ENCODE peak calls at places on chromosome 3, in seven cellular contexts. E, D, F, V, P, C and R are unnamed samples.

GRCh38 chr3:69665026-69665739 is 74.1 kb upstream of the MITF start:
- DNase-seq in F (no peak), V (no peak), C (peak; percentile 58), D (no peak), P (no peak), E (peak; percentile 28), R (no peak)

GRCh38 chr3:188979236-188979635 is 192.5 kb upstream of the TPRG1 start:
- DNase-seq in F (no peak), D (no peak), P (no peak), V (no peak), E (no peak), C (no peak), R (no peak)

GRCh38 chr3:52527732-52528595 is 5.7 kb downstream of the NT5DC2 start:
- DNase-seq in E (no peak), C (peak; percentile 2), V (peak; percentile 38), F (no peak), D (no peak), P (peak; percentile 6), R (no peak)

GRCh38 chr3:161295325-161295724 is 74.2 kb downstream of the NMD3 start:
- DNase-seq in E (no peak), P (no peak), F (no peak), V (no peak), D (no peak), C (no peak), R (no peak)

GRCh38 chr3:161600185-161600584 is 103.6 kb downstream of the OTOL1 start:
- DNase-seq in P (no peak), E (no peak), C (no peak), F (no peak), V (no peak), D (no peak), R (no peak)

GRCh38 chr3:73868688-73869315 is 244.1 kb upstream of the PDZRN3 start:
- DNase-seq in D (peak; percentile 3), V (no peak), P (peak; percentile 24), F (no peak), E (peak; percentile 48), C (peak; percentile 30), R (no peak)

GRCh38 chr3:4426261-4426781 is 40.7 kb downstream of the SUMF1 start:
- DNase-seq in F (no peak), V (no peak), D (no peak), P (no peak), C (no peak), E (no peak), R (no peak)

GRCh38 chr3:150172356-150172755 is 201.7 kb upstream of the PFN2 start:
- DNase-seq in P (no peak), E (no peak), F (no peak), D (no peak), V (no peak), C (no peak), R (no peak)

GRCh38 chr3:10950476-10951294 is 41.9 kb upstream of the SLC6A1 start:
- DNase-seq in C (peak; percentile 63), P (no peak), E (peak; percentile 37), D (peak; percentile 7), V (peak; percentile 54), F (no peak), R (no peak)

GRCh38 chr3:186520436-186520835 is 23.7 kb downstream of the CRYGS start:
- DNase-seq in V (no peak), F (no peak), D (no peak), P (no peak), E (no peak), C (no peak), R (no peak)

GRCh38 chr3:186523434-186523833 is 20.7 kb downstream of the CRYGS start:
- DNase-seq in P (no peak), E (no peak), F (no peak), V (no peak), C (no peak), D (no peak), R (no peak)

GRCh38 chr3:186519021-186519658 is 25.0 kb downstream of the CRYGS start:
- DNase-seq in F (no peak), E (no peak), D (no peak), C (no peak), V (no peak), P (no peak), R (no peak)

GRCh38 chr3:186523022-186523421 is 21.2 kb downstream of the CRYGS start:
- DNase-seq in V (no peak), F (no peak), P (no peak), C (no peak), D (no peak), E (no peak), R (no peak)

DNA sequence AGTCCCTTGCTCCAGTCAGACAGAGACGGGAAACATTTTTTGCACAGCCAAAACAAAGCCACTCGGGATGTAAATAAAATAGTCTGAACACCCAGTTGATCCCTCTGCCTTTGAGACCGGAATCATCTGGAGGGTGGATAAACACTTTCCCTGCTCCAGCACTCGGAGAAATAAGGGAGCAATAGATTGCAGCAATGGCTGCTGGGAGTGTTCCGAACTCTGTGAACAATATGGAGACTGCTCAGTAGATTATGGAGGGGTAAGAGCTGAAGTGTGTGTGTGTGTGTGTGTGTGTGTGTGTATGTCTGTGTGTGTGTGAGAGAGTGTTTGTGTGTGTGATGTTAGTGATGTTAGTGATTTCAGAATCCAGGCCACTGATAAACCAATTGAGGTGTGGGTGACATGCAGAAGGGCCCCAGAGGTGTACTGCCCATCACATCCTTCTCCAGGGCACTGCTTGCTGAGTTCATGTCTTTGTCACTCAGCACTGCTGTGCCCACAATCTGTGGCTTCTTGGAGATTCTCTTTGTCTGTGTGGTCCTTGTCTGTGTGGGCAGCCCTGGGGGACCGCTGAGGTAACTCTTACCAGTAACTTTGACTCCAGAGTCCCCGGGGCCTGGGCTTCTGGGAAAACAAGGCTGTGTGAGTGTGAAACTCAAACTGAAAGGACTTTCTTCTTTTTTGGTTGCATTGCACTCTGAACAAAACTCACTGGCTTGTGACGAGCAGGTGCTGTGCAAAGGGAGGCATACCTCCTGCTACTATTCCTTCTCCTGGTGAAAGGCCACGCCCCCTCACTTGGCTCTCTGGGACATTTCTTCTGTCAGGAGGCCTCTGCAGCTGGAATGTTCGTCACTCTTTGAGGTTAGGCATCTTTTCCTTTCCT is 23.0 kb downstream of the CRYGS start:
- DNase-seq in F (no peak), P (no peak), D (no peak), E (no peak), C (no peak), V (no peak), R (no peak)
- TF ChIP-seq CTCF in F (no peak), P (no peak), D (no peak), E (no peak), C (no peak), V (no peak), R (no peak)

GRCh38 chr3:57852896-57853295 is 96.8 kb downstream of the SLMAP start:
- DNase-seq in F (no peak), E (no peak), P (no peak), D (no peak), C (no peak), V (no peak), R (no peak)
- TF ChIP-seq CTCF in F (no peak), E (no peak), P (peak; percentile 21), D (peak; percentile 47), C (no peak), V (no peak), R (no peak)

GRCh38 chr3:178444416-178444815 is 91.8 kb upstream of the KCNMB2 start:
- DNase-seq in D (no peak), F (no peak), P (no peak), E (no peak), C (no peak), V (no peak), R (no peak)

GRCh38 chr3:178445139-178445538 is 91.1 kb upstream of the KCNMB2 start:
- DNase-seq in C (no peak), D (no peak), P (no peak), F (no peak), E (no peak), V (no peak), R (no peak)

GRCh38 chr3:178439504-178439903 is 96.7 kb upstream of the KCNMB2 start:
- DNase-seq in F (no peak), V (no peak), D (peak; percentile 37), C (no peak), E (no peak), P (no peak), R (no peak)

GRCh38 chr3:178446054-178446453 is 90.2 kb upstream of the KCNMB2 start:
- DNase-seq in P (no peak), C (no peak), V (no peak), D (no peak), E (no peak), F (no peak), R (no peak)

GRCh38 chr3:178443634-178444033 is 92.6 kb upstream of the KCNMB2 start:
- DNase-seq in F (no peak), D (no peak), C (no peak), V (no peak), E (no peak), P (no peak), R (no peak)
- TF ChIP-seq CTCF in F (no peak), D (no peak), C (no peak), V (no peak), E (no peak), P (no peak), R (no peak)

DNA sequence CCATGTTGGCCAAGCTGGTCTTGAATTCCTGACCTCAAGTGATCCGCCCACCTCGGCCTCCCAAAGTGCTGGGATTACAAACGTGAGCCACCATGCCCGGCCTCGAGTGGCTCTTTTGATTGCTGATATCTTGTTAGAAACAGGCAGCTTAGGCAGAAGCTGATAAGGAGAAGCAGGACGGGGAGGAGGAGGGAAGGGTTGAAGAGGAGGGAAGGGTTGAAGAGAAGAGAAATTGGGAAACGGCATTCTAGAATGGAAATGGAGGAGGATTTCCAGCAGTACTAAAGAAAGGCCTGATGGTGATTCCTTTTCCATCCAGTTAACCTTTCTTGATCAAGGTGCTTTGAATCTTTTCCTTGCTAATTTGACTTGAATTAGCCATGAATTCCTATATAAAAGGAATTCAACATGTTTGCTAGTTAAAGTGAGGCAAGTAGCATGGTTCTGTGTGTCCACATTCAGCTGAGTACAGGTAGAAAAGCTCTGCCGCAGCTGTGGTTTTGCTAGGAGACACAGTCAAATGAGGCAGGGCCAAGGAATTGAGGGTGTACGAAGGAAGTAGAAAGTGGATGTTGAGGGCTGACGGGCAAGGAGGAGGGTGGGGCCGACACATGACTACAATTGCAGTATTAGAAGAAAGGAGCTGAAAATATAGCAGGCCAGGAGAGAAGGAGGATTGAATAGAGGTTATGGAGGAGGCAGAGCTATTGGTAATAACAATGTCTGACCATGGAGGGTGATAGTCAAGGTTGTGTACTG is 27.2 kb upstream of the ATP1B3 start:
- DNase-seq in V (no peak), F (no peak), P (no peak), E (no peak), D (no peak), C (peak; percentile 20), R (no peak)
- TF ChIP-seq CTCF in V (no peak), F (no peak), P (no peak), E (no peak), D (no peak), C (no peak), R (no peak)